ENCODE peak calls at places on chromosomes 16 and 17, in eight cellular contexts. J is gastrocnemius medialis, B is heart left ventricle, O is testis, Z is lower leg skin, H is breast epithelium, W is adrenal gland, V is tibial nerve. E is an unnamed sample.

GRCh38 chr16:67608367-67608766 is 36.6 kb upstream of the CARMIL2 start:
- DNase-seq in V (no peak), O (no peak), J (no peak), W (no peak), B (no peak), Z (no peak), H (no peak), E (no peak)

GRCh38 chr17:43021739-43022512 is at the start of gene VAT1:
- DNase-seq in H (peak; percentile 76), V (peak; percentile 74), B (peak; percentile 88), J (peak; percentile 54), O (peak; percentile 89), W (peak; percentile 81), Z (peak; percentile 97), E (no peak)

GRCh38 chr17:15232517-15232915 is 32.6 kb downstream of the PMP22 start:
- DNase-seq in J (no peak), H (no peak), B (peak; percentile 63), O (no peak), V (no peak), Z (no peak), W (no peak), E (no peak)

GRCh38 chr17:41521574-41522261 is 3.0 kb upstream of the KRT15 start:
- DNase-seq in W (no peak), J (no peak), H (peak; percentile 84), B (peak; percentile 1), V (no peak), Z (no peak), O (no peak), E (no peak)

GRCh38 chr17:50903604-50904521 is 37.7 kb upstream of the TOB1 start:
- DNase-seq in H (no peak), Z (no peak), O (no peak), B (no peak), V (no peak), J (no peak), W (no peak), E (no peak)

GRCh38 chr17:80978499-80979497 is 12.8 kb upstream of the CHMP6 start:
- DNase-seq in Z (no peak), W (no peak), H (no peak), J (no peak), V (no peak), B (no peak), O (no peak), E (no peak)

GRCh38 chr17:60089097-60089844 is 10.6 kb upstream of the HEATR6 start:
- DNase-seq in J (no peak), B (no peak), O (no peak), Z (no peak), V (no peak), H (no peak), W (no peak), E (no peak)

GRCh38 chr17:43601280-43602050 is 55.3 kb upstream of the ETV4 start:
- DNase-seq in Z (no peak), O (no peak), H (no peak), W (no peak), J (peak; percentile 27), V (no peak), B (peak; percentile 80), E (no peak)

GRCh38 chr17:879546-879945 is 97.4 kb downstream of the MRM3 start:
- DNase-seq in W (peak; percentile 83), Z (peak; percentile 93), J (peak; percentile 57), H (peak; percentile 82), V (peak; percentile 52), B (peak; percentile 85), O (peak; percentile 83), E (peak; percentile 79)

GRCh38 chr17:44910231-44911106 is 4.8 kb downstream of the GFAP start:
- DNase-seq in Z (no peak), B (no peak), W (no peak), V (no peak), J (no peak), H (no peak), O (no peak), E (no peak)

GRCh38 chr17:1123397-1124237 is 56.2 kb downstream of the ABR start:
- DNase-seq in H (no peak), V (no peak), B (peak; percentile 32), J (no peak), W (no peak), Z (no peak), O (no peak), E (no peak)

GRCh38 chr17:54900457-54901229 is at the start of gene TOM1L1:
- DNase-seq in O (peak; percentile 76), W (peak; percentile 76), Z (peak; percentile 91), J (peak; percentile 12), H (peak; percentile 83), B (peak; percentile 72), V (no peak), E (peak; percentile 80)

GRCh38 chr16:50671644-50672260 is 9.4 kb downstream of the SNX20 start:
- DNase-seq in B (no peak), H (no peak), O (peak; percentile 69), Z (no peak), W (no peak), V (no peak), J (no peak), E (no peak)

GRCh38 chr17:7137182-7137943 is 22.7 kb upstream of the ASGR2 start:
- DNase-seq in B (peak; percentile 38), W (peak; percentile 26), Z (no peak), V (no peak), J (peak; percentile 10), H (no peak), O (peak; percentile 39), E (no peak)

GRCh38 chr16:3993052-3993785 is 112.7 kb upstream of the CREBBP start:
- DNase-seq in W (no peak), B (no peak), J (no peak), H (no peak), O (no peak), Z (no peak), V (no peak), E (no peak)

GRCh38 chr16:47847220-47847970 is 308.4 kb downstream of the ABCC12 start:
- DNase-seq in H (no peak), V (no peak), J (no peak), B (no peak), O (no peak), W (no peak), Z (no peak), E (no peak)

GRCh38 chr17:7001562-7001961 is 5.7 kb downstream of the ALOX12 start:
- DNase-seq in J (no peak), Z (peak; percentile 84), B (no peak), V (no peak), H (no peak), W (no peak), O (no peak), E (peak; percentile 58)

DNA sequence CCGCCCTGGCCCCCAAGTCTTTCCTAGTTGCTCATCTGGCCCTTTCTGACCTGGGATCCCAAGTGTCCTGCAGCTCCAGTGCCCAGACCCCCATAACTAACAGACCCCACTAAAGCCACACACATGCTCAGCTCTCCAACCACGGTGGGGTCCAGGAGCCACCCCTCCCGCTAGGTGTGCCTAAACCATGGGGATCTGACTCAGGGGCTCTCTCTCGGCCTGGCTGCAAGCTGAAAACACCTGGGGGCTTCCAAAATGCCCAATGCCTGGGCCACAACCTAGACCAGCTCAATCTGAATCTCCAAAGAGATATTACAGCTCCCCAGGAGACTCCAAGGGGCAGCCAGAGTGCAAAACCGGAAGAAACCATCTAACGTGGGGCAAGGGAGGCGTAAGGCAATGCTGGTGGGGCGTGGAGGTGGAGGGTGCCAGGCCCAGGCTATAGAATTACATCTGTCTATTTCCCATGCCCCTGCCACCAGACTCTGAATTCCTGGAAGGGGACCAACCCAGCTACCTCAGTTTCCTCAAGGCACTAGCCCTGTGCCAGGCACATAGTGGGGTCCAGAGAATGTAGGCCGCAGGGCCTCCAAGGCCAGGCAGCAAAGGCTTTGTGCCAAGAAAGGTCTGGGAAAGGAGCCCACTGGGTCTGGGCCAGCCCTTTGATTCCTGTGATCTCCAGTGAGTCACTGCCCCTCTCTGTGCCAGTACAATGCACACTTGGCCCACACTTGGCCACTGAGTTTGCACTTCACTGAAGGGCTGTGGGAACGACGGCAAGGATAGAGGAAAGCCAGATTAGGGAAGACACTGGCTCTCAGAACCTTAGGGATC is 3.3 kb downstream of the CD2BP2 start:
- DNase-seq in V (peak; percentile 80), H (peak; percentile 80), J (peak; percentile 84), Z (no peak), B (peak; percentile 83), W (peak; percentile 97), O (peak; percentile 85), E (no peak)
- TF ChIP-seq POLR2A in V (no peak), H (no peak), J (no peak), Z (no peak), B (no peak), W (no peak), O (no peak), E (no peak)

GRCh38 chr17:3968017-3968416 is 3.8 kb upstream of the ATP2A3 start:
- DNase-seq in B (no peak), V (no peak), Z (no peak), W (no peak), O (no peak), H (no peak), J (no peak), E (no peak)

GRCh38 chr17:3963214-3964201 is 729 bp downstream of the ATP2A3 start:
- DNase-seq in J (no peak), W (no peak), H (no peak), B (no peak), O (no peak), Z (no peak), V (no peak), E (no peak)

GRCh38 chr17:3964203-3965122 is at the start of gene ATP2A3:
- DNase-seq in V (no peak), Z (no peak), B (no peak), O (no peak), W (no peak), J (no peak), H (no peak), E (no peak)

GRCh38 chr17:3966720-3967363 is 2.6 kb upstream of the ATP2A3 start:
- DNase-seq in O (no peak), Z (no peak), J (no peak), V (no peak), H (no peak), B (no peak), W (no peak), E (no peak)

GRCh38 chr17:3965123-3965800 is 1.0 kb upstream of the ATP2A3 start:
- DNase-seq in H (no peak), Z (peak; percentile 92), B (peak; percentile 68), O (peak; percentile 58), J (no peak), W (peak; percentile 76), V (peak; percentile 31), E (no peak)
- TF ChIP-seq POLR2A in H (no peak), Z (no peak), B (no peak), O (no peak), J (no peak), W (no peak), V (no peak), E (no peak)

DNA sequence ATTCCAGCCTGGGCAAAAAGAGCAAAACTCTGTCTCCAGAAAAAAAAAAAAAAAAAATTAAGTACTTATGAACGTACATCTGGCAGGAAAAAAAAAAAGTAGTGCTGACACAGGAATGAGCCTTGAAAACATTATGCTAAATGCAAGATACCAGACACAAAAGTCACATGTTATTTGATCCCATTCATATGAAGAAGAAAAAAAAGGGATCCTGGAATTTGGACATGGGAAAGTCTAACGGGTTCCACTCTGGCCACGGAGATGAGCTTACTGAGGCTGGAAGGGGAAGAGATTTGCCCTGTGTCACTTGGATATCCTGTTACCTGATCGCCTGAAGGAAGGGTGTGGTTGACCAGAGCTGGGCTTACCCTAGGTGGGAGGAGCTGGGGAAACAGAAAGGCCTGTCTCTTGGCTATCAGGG is 251.9 kb downstream of the PARN start:
- DNase-seq in H (no peak), V (no peak), Z (no peak), J (peak; percentile 28), W (no peak), O (no peak), B (no peak), E (no peak)
- TF ChIP-seq POLR2A in H (no peak), V (no peak), Z (no peak), J (no peak), W (no peak), O (no peak), B (no peak), E (no peak)

GRCh38 chr17:47952181-47953021 is 5.3 kb downstream of the PRR15L start:
- DNase-seq in O (no peak), J (no peak), B (no peak), W (no peak), Z (no peak), H (no peak), V (no peak), E (no peak)
- TF ChIP-seq POLR2A in O (no peak), J (no peak), B (no peak), W (no peak), Z (no peak), H (no peak), V (no peak), E (no peak)